ENCODE peak calls at places on chromosomes 13 and 19, in ten cellular contexts. X is body of pancreas, N is IMR-90, G is Peyer's patch, R is uterus, H is GM12892, W is spleen, V is gastrocnemius medialis, U is tibial nerve, A is adrenal gland. T is an unnamed sample.

GRCh38 chr19:30085394-30085793 is 143.4 kb downstream of the URI1 start:
- DNase-seq in X (peak), N (no peak), G (no peak), R (no peak), H (no peak), W (peak), V (no peak), U (no peak), A (peak), T (no peak)

GRCh38 chr13:37709318-37709717 is 110.8 kb upstream of the POSTN start:
- DNase-seq in X (no peak), N (no peak), G (no peak), R (no peak), H (no peak), W (no peak), V (no peak), U (no peak), A (no peak), T (peak)

GRCh38 chr13:73334459-73334858 is 275.7 kb downstream of the KLF5 start:
- DNase-seq in X (no peak), N (no peak), G (no peak), R (no peak), H (no peak), W (no peak), V (no peak), U (no peak), A (no peak), T (no peak)

GRCh38 chr13:91655731-91656130 is 257.3 kb downstream of the GPC5 start:
- DNase-seq in X (no peak), N (no peak), G (no peak), R (no peak), H (no peak), W (no peak), V (no peak), U (no peak), A (no peak), T (no peak)

GRCh38 chr13:43316997-43317396 is 293.6 kb downstream of the DNAJC15 start:
- DNase-seq in X (no peak), N (peak), G (no peak), R (peak), H (no peak), W (no peak), V (peak), U (peak), A (peak), T (peak)

GRCh38 chr19:44757735-44758505 is 9.4 kb downstream of the BCL3 start:
- DNase-seq in X (peak), N (peak), G (no peak), R (peak), H (no peak), W (peak), V (peak), U (peak), A (peak), T (peak)

GRCh38 chr13:39684531-39685137 is 29.2 kb downstream of the COG6 start:
- DNase-seq in X (no peak), N (peak), G (no peak), R (no peak), H (no peak), W (no peak), V (no peak), U (no peak), A (no peak), T (peak)

GRCh38 chr13:110436276-110436675 is 125.2 kb downstream of the RAB20 start:
- DNase-seq in X (no peak), N (peak), G (no peak), R (no peak), H (no peak), W (no peak), V (no peak), U (no peak), A (no peak), T (no peak)

GRCh38 chr19:3698386-3698950 is 1.8 kb downstream of the PIP5K1C start:
- DNase-seq in X (no peak), N (peak), G (no peak), R (no peak), H (peak), W (no peak), V (no peak), U (no peak), A (no peak), T (no peak)

GRCh38 chr19:3699741-3700241 is 477 bp downstream of the PIP5K1C start:
- DNase-seq in X (no peak), N (no peak), G (no peak), R (no peak), H (peak), W (no peak), V (no peak), U (no peak), A (no peak), T (no peak)

GRCh38 chr19:3697671-3698385 is 2.4 kb downstream of the PIP5K1C start:
- DNase-seq in X (no peak), N (no peak), G (no peak), R (no peak), H (no peak), W (no peak), V (no peak), U (no peak), A (no peak), T (no peak)

GRCh38 chr19:3700242-3701032 is at the start of gene PIP5K1C:
- DNase-seq in X (peak), N (peak), G (peak), R (peak), H (peak), W (peak), V (peak), U (peak), A (peak), T (peak)

GRCh38 chr19:3699071-3699740 is 1.1 kb downstream of the PIP5K1C start:
- DNase-seq in X (peak), N (peak), G (peak), R (peak), H (peak), W (peak), V (peak), U (peak), A (peak), T (peak)
- TF ChIP-seq POLR2A in X (no peak), N (no peak), G (no peak), R (peak), H (no peak), W (no peak), V (peak), U (peak), A (no peak), T (no peak)

GRCh38 chr19:55118401-55118991 is 1.1 kb upstream of the PPP1R12C start:
- DNase-seq in X (peak), N (no peak), G (peak), R (no peak), H (no peak), W (peak), V (peak), U (peak), A (peak), T (no peak)

GRCh38 chr19:55117063-55117635 is 288 bp downstream of the PPP1R12C start:
- DNase-seq in X (no peak), N (no peak), G (no peak), R (peak), H (no peak), W (peak), V (no peak), U (no peak), A (peak), T (no peak)

GRCh38 chr19:55116232-55117062 is 990 bp downstream of the PPP1R12C start:
- DNase-seq in X (peak), N (peak), G (peak), R (peak), H (no peak), W (peak), V (peak), U (peak), A (peak), T (peak)

GRCh38 chr19:55119053-55119452 is 1.6 kb upstream of the PPP1R12C start:
- DNase-seq in X (no peak), N (no peak), G (no peak), R (no peak), H (no peak), W (no peak), V (no peak), U (no peak), A (no peak), T (no peak)

GRCh38 chr19:55117636-55118391 is at the start of gene PPP1R12C:
- DNase-seq in X (peak), N (peak), G (peak), R (peak), H (peak), W (peak), V (peak), U (peak), A (peak), T (peak)
- TF ChIP-seq POLR2A in X (no peak), N (no peak), G (no peak), R (peak), H (peak), W (no peak), V (peak), U (peak), A (peak), T (peak)

DNA sequence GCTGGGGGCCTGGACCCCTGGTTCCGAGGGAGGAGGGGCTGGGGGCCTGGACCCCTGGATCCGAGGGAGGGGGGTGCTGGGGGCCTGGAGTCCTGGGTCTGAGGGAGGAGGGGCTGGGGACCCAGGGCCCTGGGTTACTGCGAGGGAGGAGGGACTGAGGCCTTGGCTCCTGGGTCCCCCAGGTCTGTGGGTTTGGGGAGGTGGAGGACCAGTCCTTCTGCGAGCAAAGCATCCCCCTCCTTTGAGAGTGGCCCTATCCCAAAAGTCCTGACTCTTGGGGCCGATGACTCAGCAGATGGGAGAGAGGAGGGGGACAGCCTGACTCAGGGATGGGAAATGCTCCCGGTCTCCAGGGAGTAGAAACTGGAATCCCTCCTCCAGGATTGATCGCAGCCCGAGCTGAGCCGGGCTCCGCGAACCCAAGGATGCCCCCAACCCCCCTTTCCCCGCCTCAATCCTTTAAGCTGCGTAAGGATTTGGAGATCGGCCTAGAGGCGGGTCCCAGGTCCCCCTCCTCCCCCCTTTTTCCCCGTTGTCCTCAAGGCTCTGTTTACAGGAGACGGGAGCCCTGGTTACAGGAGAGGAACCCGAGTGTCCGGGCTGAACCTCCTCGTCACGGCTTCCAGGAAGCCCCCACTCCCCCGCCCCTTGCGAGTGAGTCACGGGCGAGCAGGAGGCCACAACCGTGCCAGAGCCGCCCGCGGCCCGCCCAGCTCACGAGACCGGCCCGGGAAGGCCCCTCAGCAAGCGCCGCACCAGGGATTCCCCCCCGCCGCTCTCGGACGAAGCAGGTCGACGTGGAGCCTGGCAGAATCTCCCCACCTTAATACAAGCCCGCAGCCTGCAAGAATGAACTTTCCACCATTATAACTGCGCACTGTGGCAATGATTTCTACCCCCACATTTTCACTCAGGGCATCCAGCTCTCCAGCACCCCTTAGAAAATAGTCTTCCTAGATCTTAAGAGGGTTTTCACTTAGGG is 3.0 kb upstream of the ZFP36 start:
- DNase-seq in X (peak), N (peak), G (peak), R (peak), H (peak), W (peak), V (peak), U (peak), A (peak), T (peak)
- TF ChIP-seq POLR2A in X (peak), N (peak), G (peak), R (peak), H (peak), W (peak), V (peak), U (peak), A (peak), T (peak)

GRCh38 chr13:29548722-29549446 is 46.6 kb downstream of the SLC7A1 start:
- DNase-seq in X (peak), N (peak), G (no peak), R (no peak), H (no peak), W (no peak), V (no peak), U (no peak), A (no peak), T (peak)

GRCh38 chr13:29551214-29551613 is 44.3 kb downstream of the SLC7A1 start:
- DNase-seq in X (no peak), N (no peak), G (no peak), R (no peak), H (no peak), W (no peak), V (no peak), U (no peak), A (no peak), T (no peak)

GRCh38 chr13:29546662-29547061 is 48.8 kb downstream of the SLC7A1 start:
- DNase-seq in X (no peak), N (no peak), G (no peak), R (no peak), H (no peak), W (no peak), V (no peak), U (no peak), A (no peak), T (peak)

GRCh38 chr13:29547135-29547534 is 48.4 kb downstream of the SLC7A1 start:
- DNase-seq in X (no peak), N (peak), G (no peak), R (no peak), H (no peak), W (no peak), V (no peak), U (no peak), A (no peak), T (peak)

GRCh38 chr13:29550589-29550988 is 44.9 kb downstream of the SLC7A1 start:
- DNase-seq in X (no peak), N (peak), G (no peak), R (no peak), H (no peak), W (no peak), V (no peak), U (no peak), A (no peak), T (no peak)
- TF ChIP-seq POLR2A in X (no peak), N (no peak), G (no peak), R (no peak), H (no peak), W (no peak), V (no peak), U (no peak), A (no peak), T (no peak)

GRCh38 chr13:112333756-112334543 is 42.2 kb upstream of the SPACA7 start:
- DNase-seq in X (no peak), N (no peak), G (no peak), R (no peak), H (no peak), W (no peak), V (no peak), U (no peak), A (peak), T (no peak)
- TF ChIP-seq POLR2A in X (no peak), N (no peak), G (no peak), R (no peak), H (no peak), W (no peak), V (no peak), U (no peak), A (no peak), T (no peak)

GRCh38 chr13:42049454-42049780 is 969 bp downstream of the DGKH start:
- DNase-seq in X (no peak), N (no peak), G (no peak), R (no peak), H (no peak), W (no peak), V (no peak), U (no peak), A (no peak), T (no peak)

GRCh38 chr13:42046448-42046847 is 2.0 kb upstream of the DGKH start:
- DNase-seq in X (no peak), N (no peak), G (no peak), R (no peak), H (no peak), W (no peak), V (no peak), U (no peak), A (no peak), T (no peak)

GRCh38 chr13:42048625-42049453 is at the start of gene DGKH:
- DNase-seq in X (peak), N (peak), G (peak), R (peak), H (peak), W (peak), V (peak), U (peak), A (peak), T (peak)

GRCh38 chr13:42048323-42048624 is 174 bp upstream of the DGKH start:
- DNase-seq in X (no peak), N (no peak), G (no peak), R (no peak), H (peak), W (no peak), V (no peak), U (no peak), A (no peak), T (no peak)

DNA sequence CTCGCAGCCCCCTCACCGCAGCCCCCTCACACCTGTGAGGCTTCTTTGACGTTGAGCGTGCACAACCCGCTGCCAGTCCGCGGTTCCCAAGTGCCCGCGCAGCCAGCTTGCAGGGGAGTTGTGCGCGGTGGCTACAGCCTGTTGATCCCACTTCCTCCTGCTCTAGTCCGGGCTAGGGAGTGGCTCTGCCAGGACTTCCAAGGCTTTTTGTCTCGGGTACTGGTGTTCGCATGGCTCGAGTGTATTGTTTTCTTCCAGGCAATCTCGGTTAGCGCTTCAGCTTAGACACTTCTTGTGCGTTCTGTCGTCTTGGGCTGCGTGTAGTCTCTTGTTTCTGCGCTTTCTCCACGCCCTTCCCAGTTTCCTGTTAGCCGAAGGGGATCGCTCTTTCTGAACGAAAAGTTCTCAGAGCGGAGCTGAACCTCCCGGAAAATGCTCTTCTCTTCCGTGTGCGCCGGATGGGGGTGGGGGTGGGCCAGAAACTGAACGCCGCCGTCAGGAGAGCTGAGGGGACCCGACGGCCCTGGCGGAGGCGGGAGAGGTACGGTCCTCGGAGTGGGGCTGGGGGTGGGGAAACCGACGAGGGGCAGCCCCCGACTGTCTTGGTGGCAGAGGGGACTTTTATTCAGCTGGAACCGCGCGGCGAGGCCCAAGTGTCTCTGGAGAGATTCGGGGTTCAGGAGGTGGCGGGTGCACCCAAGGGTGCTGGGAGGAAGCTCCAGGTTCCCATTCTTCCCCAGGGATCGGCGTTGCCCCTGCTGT is 706 bp upstream of the DGKH start:
- DNase-seq in X (peak), N (peak), G (peak), R (peak), H (peak), W (peak), V (no peak), U (peak), A (peak), T (peak)
- TF ChIP-seq POLR2A in X (no peak), N (peak), G (peak), R (no peak), H (no peak), W (no peak), V (no peak), U (no peak), A (no peak), T (peak)